ENCODE peak calls at places on chromosome 10, in eight cellular contexts. C, W, T, L, N, D, H and S are unnamed samples.

GRCh38 chr10:132145521-132146185 is 41.1 kb upstream of the DPYSL4 start:
- DNase-seq in C (no peak), W (peak; percentile 13), T (no peak), L (no peak), N (no peak), D (no peak), H (no peak), S (no peak)

GRCh38 chr10:119505131-119505551 is 37.4 kb downstream of the RGS10 start:
- DNase-seq in C (no peak), W (no peak), T (no peak), L (no peak), N (no peak), D (no peak), H (no peak), S (no peak)

GRCh38 chr10:13614530-13615332 is 28.0 kb downstream of the PRPF18 start:
- DNase-seq in C (peak; percentile 87), W (no peak), T (no peak), L (peak; percentile 78), N (no peak), D (no peak), H (peak; percentile 66), S (no peak)

GRCh38 chr10:15781381-15781960 is 61.7 kb upstream of the ITGA8 start:
- DNase-seq in C (no peak), W (no peak), T (no peak), L (no peak), N (no peak), D (no peak), H (no peak), S (no peak)

GRCh38 chr10:66265398-66265797 is 660.4 kb upstream of the LRRTM3 start:
- DNase-seq in C (no peak), W (no peak), T (no peak), L (no peak), N (no peak), D (no peak), H (no peak), S (no peak)

GRCh38 chr10:77637986-77638765 is 568 bp upstream of the KCNMA1 start:
- DNase-seq in C (peak; percentile 43), W (peak; percentile 32), T (no peak), L (peak; percentile 53), N (no peak), D (no peak), H (peak; percentile 83), S (no peak)

GRCh38 chr10:49756641-49757040 is 5.5 kb downstream of the OGDHL start:
- DNase-seq in C (no peak), W (no peak), T (no peak), L (no peak), N (no peak), D (no peak), H (no peak), S (no peak)

GRCh38 chr10:78028438-78029293 is 649 bp downstream of the POLR3A start:
- DNase-seq in C (no peak), W (no peak), T (no peak), L (peak; percentile 57), N (no peak), D (no peak), H (peak; percentile 64), S (no peak)

GRCh38 chr10:76296885-76297775 is 865.7 kb downstream of the LRMDA start:
- DNase-seq in C (no peak), W (no peak), T (no peak), L (no peak), N (no peak), D (no peak), H (no peak), S (no peak)

GRCh38 chr10:103507235-103508191 is 14.0 kb downstream of the NEURL1 start:
- DNase-seq in C (peak; percentile 45), W (no peak), T (no peak), L (no peak), N (no peak), D (no peak), H (no peak), S (no peak)

GRCh38 chr10:109861051-109861450 is 62.3 kb downstream of the XPNPEP1 start:
- DNase-seq in C (peak; percentile 3), W (no peak), T (no peak), L (no peak), N (no peak), D (no peak), H (no peak), S (peak; percentile 9)